ENCODE peak calls at places on chromosomes 6 and 20, in five cellular contexts. X, N, K, F and R are unnamed samples.

GRCh38 chr6:157089851-157090250 is 233.5 kb downstream of the TMEM242 start:
- DNase-seq in X (no peak), N (no peak), K (no peak), F (no peak), R (peak)

GRCh38 chr6:75101896-75102680 is 103.8 kb downstream of the COL12A1 start:
- DNase-seq in X (no peak), N (no peak), K (no peak), F (no peak), R (no peak)

GRCh38 chr20:63350597-63351379 is 10.4 kb downstream of the CHRNA4 start:
- DNase-seq in X (no peak), N (no peak), K (no peak), F (no peak), R (no peak)

GRCh38 chr6:37822851-37823682 is 3.5 kb downstream of the ZFAND3 start:
- DNase-seq in X (no peak), N (peak), K (no peak), F (no peak), R (no peak)

GRCh38 chr6:90195094-90195793 is 101.4 kb downstream of the BACH2 start:
- DNase-seq in X (no peak), N (no peak), K (no peak), F (no peak), R (no peak)

GRCh38 chr20:25082498-25082873 is 545 bp upstream of the VSX1 start:
- DNase-seq in X (no peak), N (no peak), K (no peak), F (peak), R (no peak)

GRCh38 chr20:8209061-8209460 is 77.0 kb downstream of the PLCB1 start:
- DNase-seq in X (no peak), N (no peak), K (peak), F (no peak), R (no peak)

GRCh38 chr6:108359901-108360882 is 65.3 kb downstream of the AFG1L start:
- DNase-seq in X (no peak), N (no peak), K (no peak), F (no peak), R (no peak)

GRCh38 chr6:134437376-134437775 is 119.5 kb upstream of the SGK1 start:
- DNase-seq in X (peak), N (no peak), K (peak), F (no peak), R (no peak)

GRCh38 chr20:45456632-45457031 is 12.9 kb upstream of the WFDC2 start:
- DNase-seq in X (peak), N (peak), K (no peak), F (peak), R (peak)

GRCh38 chr6:45568626-45569025 is 190.9 kb upstream of the SUPT3H start:
- DNase-seq in X (no peak), N (no peak), K (no peak), F (no peak), R (no peak)

GRCh38 chr6:71349395-71349794 is 60.8 kb downstream of the OGFRL1 start:
- DNase-seq in X (no peak), N (peak), K (no peak), F (no peak), R (no peak)

GRCh38 chr6:9487128-9487527 is 927.7 kb downstream of the TFAP2A start:
- DNase-seq in X (no peak), N (no peak), K (no peak), F (no peak), R (no peak)

GRCh38 chr20:43119720-43120119 is 70.0 kb downstream of the PTPRT start:
- DNase-seq in X (no peak), N (no peak), K (no peak), F (no peak), R (no peak)

GRCh38 chr6:17281497-17282481 is 628 bp downstream of the RBM24 start:
- DNase-seq in X (no peak), N (no peak), K (no peak), F (peak), R (peak)

GRCh38 chr6:20606831-20607230 is 72.6 kb downstream of the CDKAL1 start:
- DNase-seq in X (no peak), N (no peak), K (no peak), F (no peak), R (no peak)

GRCh38 chr6:46023216-46023915 is 7.7 kb upstream of the CLIC5 start:
- DNase-seq in X (no peak), N (no peak), K (no peak), F (no peak), R (no peak)

GRCh38 chr6:11096109-11096508 is 2.5 kb downstream of the SMIM13 start:
- DNase-seq in X (no peak), N (peak), K (no peak), F (no peak), R (peak)

GRCh38 chr6:161273356-161273751 is 507 bp downstream of the AGPAT4 start:
- DNase-seq in X (no peak), N (no peak), K (no peak), F (no peak), R (no peak)

GRCh38 chr20:45095753-45096371 is 5.1 kb downstream of the KCNS1 start:
- DNase-seq in X (peak), N (peak), K (peak), F (peak), R (peak)

GRCh38 chr20:1119128-1119505 is 715 bp downstream of the PSMF1 start:
- DNase-seq in X (no peak), N (peak), K (no peak), F (no peak), R (no peak)

GRCh38 chr20:13031751-13032150 is 23.0 kb downstream of the SPTLC3 start:
- DNase-seq in X (no peak), N (no peak), K (no peak), F (no peak), R (no peak)

GRCh38 chr20:43736588-43737091 is 9.8 kb upstream of the GTSF1L start:
- DNase-seq in X (peak), N (no peak), K (peak), F (no peak), R (peak)

GRCh38 chr6:7143161-7143974 is 35.6 kb downstream of the RREB1 start:
- DNase-seq in X (peak), N (peak), K (no peak), F (no peak), R (no peak)

GRCh38 chr6:81766482-81767069 is 14.1 kb upstream of the TENT5A start:
- DNase-seq in X (no peak), N (peak), K (no peak), F (no peak), R (no peak)

GRCh38 chr20:58309607-58310290 is at the start of gene RAB22A:
- DNase-seq in X (peak), N (peak), K (no peak), F (peak), R (peak)

GRCh38 chr6:116836943-116837342 is 8.1 kb upstream of the GPRC6A start:
- DNase-seq in X (no peak), N (peak), K (no peak), F (no peak), R (no peak)

GRCh38 chr20:62508641-62509051 is 32.9 kb upstream of the GATA5 start:
- DNase-seq in X (no peak), N (no peak), K (no peak), F (no peak), R (no peak)

GRCh38 chr6:44078795-44079671 is 48.2 kb downstream of the MRPL14 start:
- DNase-seq in X (peak), N (peak), K (no peak), F (peak), R (peak)

GRCh38 chr20:11457476-11457875 is 460.2 kb upstream of the BTBD3 start:
- DNase-seq in X (no peak), N (no peak), K (no peak), F (no peak), R (no peak)

GRCh38 chr6:135995160-135995898 is 143.8 kb downstream of the PDE7B start:
- DNase-seq in X (no peak), N (no peak), K (no peak), F (no peak), R (no peak)

GRCh38 chr6:134551245-134551960 is 233.5 kb upstream of the SGK1 start:
- DNase-seq in X (no peak), N (no peak), K (no peak), F (no peak), R (no peak)

GRCh38 chr20:17507032-17507431 is 24.1 kb downstream of the BFSP1 start:
- DNase-seq in X (no peak), N (no peak), K (no peak), F (no peak), R (no peak)

GRCh38 chr20:17503501-17504325 is 27.5 kb downstream of the BFSP1 start:
- DNase-seq in X (no peak), N (no peak), K (no peak), F (no peak), R (no peak)

GRCh38 chr20:17505664-17506517 is 25.3 kb downstream of the BFSP1 start:
- DNase-seq in X (peak), N (peak), K (no peak), F (no peak), R (no peak)

GRCh38 chr20:17504326-17504897 is 26.8 kb downstream of the BFSP1 start:
- DNase-seq in X (no peak), N (no peak), K (no peak), F (no peak), R (no peak)

GRCh38 chr20:17504898-17505663 is 26.1 kb downstream of the BFSP1 start:
- DNase-seq in X (peak), N (peak), K (peak), F (peak), R (peak)
- TF ChIP-seq ATF2 in X (no peak), N (no peak), K (no peak), F (no peak), R (no peak)

GRCh38 chr20:38049800-38050199 is 16.3 kb downstream of the RPRD1B start:
- DNase-seq in X (no peak), N (peak), K (no peak), F (no peak), R (no peak)
- TF ChIP-seq ATF3 in X (no peak), N (peak), K (no peak), F (no peak), R (no peak)

GRCh38 chr6:39240155-39240757 is 11.0 kb upstream of the KCNK5 start:
- DNase-seq in X (no peak), N (no peak), K (no peak), F (no peak), R (no peak)
- TF ChIP-seq ATF2 in X (no peak), N (no peak), K (no peak), F (no peak), R (no peak)

GRCh38 chr6:131998255-131998982 is 47.2 kb upstream of the CCN2 start:
- DNase-seq in X (no peak), N (no peak), K (no peak), F (no peak), R (no peak)
- TF ChIP-seq ATF3 in X (no peak), N (no peak), K (no peak), F (no peak), R (no peak)

GRCh38 chr6:14499804-14500203 is 382.2 kb downstream of the CD83 start:
- DNase-seq in X (no peak), N (no peak), K (no peak), F (no peak), R (no peak)
- TF ChIP-seq ATF2 in X (no peak), N (no peak), K (no peak), F (no peak), R (no peak)

GRCh38 chr6:15520616-15521203 is 142.1 kb downstream of the DTNBP1 start:
- DNase-seq in X (no peak), N (no peak), K (no peak), F (no peak), R (no peak)
- TF ChIP-seq ATF3 in X (no peak), N (no peak), K (no peak), F (no peak), R (no peak)

GRCh38 chr20:51569815-51570741 is 27.6 kb upstream of the NFATC2 start:
- DNase-seq in X (no peak), N (peak), K (no peak), F (no peak), R (no peak)
- TF ChIP-seq ATF2 in X (no peak), N (no peak), K (no peak), F (no peak), R (no peak)

GRCh38 chr6:168279403-168279935 is 40.1 kb downstream of the DACT2 start:
- DNase-seq in X (no peak), N (no peak), K (no peak), F (no peak), R (no peak)

GRCh38 chr6:168281826-168282225 is 37.8 kb downstream of the DACT2 start:
- DNase-seq in X (no peak), N (no peak), K (no peak), F (no peak), R (no peak)

GRCh38 chr6:168280020-168280898 is 39.3 kb downstream of the DACT2 start:
- DNase-seq in X (no peak), N (no peak), K (no peak), F (no peak), R (no peak)

GRCh38 chr6:168278904-168279303 is 40.7 kb downstream of the DACT2 start:
- DNase-seq in X (no peak), N (no peak), K (no peak), F (no peak), R (no peak)

GRCh38 chr6:168280899-168281245 is 38.7 kb downstream of the DACT2 start:
- DNase-seq in X (no peak), N (no peak), K (no peak), F (no peak), R (no peak)
- TF ChIP-seq ATF3 in X (no peak), N (no peak), K (no peak), F (no peak), R (no peak)